ENCODE peak calls at places on chromosomes 16 and 17, in four cellular contexts. J is pancreas, W is WERI-Rb-1, Y is cardiac muscle cell. L is an unnamed sample.

GRCh38 chr17:1966274-1967086 is 58.7 kb downstream of the RTN4RL1 start:
- DNase-seq in Y (no peak), W (no peak), J (no peak), L (no peak)

GRCh38 chr16:84499638-84500037 is 4.8 kb downstream of the MEAK7 start:
- DNase-seq in W (no peak), Y (no peak), J (no peak), L (no peak)

GRCh38 chr16:15073101-15073500 is 17.2 kb upstream of the NTAN1 start:
- DNase-seq in Y (no peak), W (no peak), J (no peak), L (no peak)

GRCh38 chr16:82395212-82395611 is 225.2 kb upstream of the MPHOSPH6 start:
- DNase-seq in J (no peak), Y (no peak), W (no peak), L (no peak)

GRCh38 chr17:65356524-65356923 is 204.9 kb downstream of the AXIN2 start:
- DNase-seq in W (no peak), J (no peak), Y (no peak), L (no peak)

GRCh38 chr16:3873482-3874173 is 6.9 kb downstream of the CREBBP start:
- DNase-seq in W (no peak), Y (no peak), J (no peak), L (no peak)

GRCh38 chr17:17221329-17221728 is 15.2 kb upstream of the PLD6 start:
- DNase-seq in W (no peak), J (no peak), Y (no peak), L (no peak)

GRCh38 chr16:79492036-79492435 is 108.5 kb downstream of the MAF start:
- DNase-seq in W (no peak), Y (no peak), J (no peak), L (no peak)

GRCh38 chr16:77890075-77890474 is 101.7 kb downstream of the VAT1L start:
- DNase-seq in J (no peak), W (no peak), Y (no peak), L (no peak)

GRCh38 chr17:72504783-72505182 is 384.0 kb downstream of the SOX9 start:
- DNase-seq in Y (no peak), J (no peak), W (no peak), L (no peak)
- H3K27ac ChIP-seq in Y (no peak), J (no peak), W (no peak), L (no peak)

GRCh38 chr17:45022655-45023339 is 28.6 kb downstream of the DCAKD start:
- DNase-seq in Y (no peak), J (no peak), W (peak), L (no peak)
- TF ChIP-seq CTCF in Y (no peak), J (no peak), W (no peak), L (no peak)

GRCh38 chr17:41064301-41064700 is 1.4 kb downstream of the KRTAP2-4 start:
- DNase-seq in J (no peak), W (no peak), Y (no peak), L (no peak)
- H3K27ac ChIP-seq in J (no peak), W (no peak), Y (no peak), L (no peak)

GRCh38 chr16:28136751-28137434 is 73.4 kb upstream of the GSG1L start:
- DNase-seq in Y (no peak), W (no peak), J (no peak), L (no peak)

GRCh38 chr16:28146536-28146935 is 65.2 kb downstream of the XPO6 start:
- DNase-seq in Y (no peak), J (no peak), W (no peak), L (no peak)

GRCh38 chr16:28139530-28139929 is 72.2 kb downstream of the XPO6 start:
- DNase-seq in W (no peak), Y (no peak), J (no peak), L (no peak)

DNA sequence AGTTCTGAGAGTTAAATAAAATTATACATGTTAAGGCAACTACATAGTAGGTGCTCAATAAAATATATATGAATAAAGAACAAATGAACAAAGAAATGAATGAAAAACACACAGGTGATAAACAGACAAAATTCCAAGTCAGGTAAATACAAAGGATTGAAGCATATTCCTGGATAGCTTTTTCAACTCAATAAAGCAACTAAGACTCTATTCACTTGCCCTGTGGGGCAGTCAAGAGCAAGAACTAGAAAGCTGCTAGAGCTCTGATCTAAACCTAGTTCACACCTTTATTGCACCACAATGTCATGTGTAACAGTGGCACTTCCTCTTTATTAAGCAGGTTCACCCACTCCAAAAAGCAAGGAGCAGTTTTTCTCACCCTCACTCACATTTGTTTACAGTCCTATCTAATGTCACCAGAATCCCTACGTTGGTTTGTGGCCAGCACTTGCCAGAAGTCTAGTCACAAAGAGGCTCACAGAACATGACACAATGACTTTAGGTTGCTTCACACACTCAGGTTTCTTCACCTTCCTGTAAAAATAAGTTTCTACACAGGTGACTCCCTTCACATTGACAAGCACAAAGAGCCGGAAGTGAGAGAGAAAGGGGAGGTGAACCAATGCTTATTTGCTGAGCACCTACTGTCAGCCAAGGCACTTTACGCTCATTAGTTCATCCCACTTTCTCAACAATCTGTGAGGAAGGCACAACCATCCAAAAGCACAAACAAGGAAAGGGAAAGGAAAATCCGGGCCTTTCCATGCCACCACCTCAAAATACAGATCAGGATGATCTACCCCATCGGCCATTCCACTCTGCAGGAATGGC is 70.8 kb downstream of the XPO6 start:
- DNase-seq in Y (no peak), W (no peak), J (no peak), L (no peak)
- TF ChIP-seq CTCF in Y (no peak), W (no peak), J (no peak), L (no peak)

GRCh38 chr16:47884131-47884725 is 271.6 kb downstream of the ABCC12 start:
- DNase-seq in W (no peak), J (no peak), Y (no peak), L (no peak)
- H3K27ac ChIP-seq in W (no peak), J (no peak), Y (no peak), L (no peak)

GRCh38 chr17:77105706-77106105 is 35.1 kb upstream of the SEC14L1 start:
- DNase-seq in Y (no peak), J (no peak), W (no peak), L (no peak)

GRCh38 chr17:77107506-77108433 is 33.0 kb upstream of the SEC14L1 start:
- DNase-seq in W (no peak), J (no peak), Y (no peak), L (no peak)

GRCh38 chr17:77109159-77110005 is 31.4 kb upstream of the SEC14L1 start:
- DNase-seq in W (no peak), Y (no peak), J (no peak), L (no peak)

GRCh38 chr17:77110006-77110374 is 30.8 kb upstream of the SEC14L1 start:
- DNase-seq in W (no peak), J (no peak), Y (no peak), L (no peak)

DNA sequence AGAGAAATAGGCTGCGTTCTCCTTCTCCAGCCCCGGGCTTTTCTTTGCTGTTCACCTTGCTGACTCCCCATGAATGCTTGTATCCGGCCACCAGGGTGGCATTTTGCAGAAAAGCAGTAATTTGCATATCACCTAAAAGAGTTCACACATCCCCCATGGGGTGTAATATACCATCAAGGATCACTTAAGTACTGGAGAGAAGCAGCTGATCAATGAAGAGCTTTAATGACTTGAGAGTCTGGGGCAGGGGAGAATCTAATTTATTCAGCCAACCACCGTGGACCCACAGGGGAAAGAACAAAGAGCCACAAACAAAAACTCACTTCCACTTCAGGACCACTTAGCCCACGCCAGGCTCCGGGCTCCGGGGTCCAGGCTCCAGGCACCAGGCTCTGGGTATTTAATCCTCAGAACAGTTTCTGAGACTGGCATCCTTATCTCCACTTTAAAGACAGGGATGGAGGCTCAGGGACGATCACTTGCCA is 33.9 kb upstream of the SEC14L1 start:
- DNase-seq in W (no peak), J (no peak), Y (no peak), L (no peak)
- TF ChIP-seq CTCF in W (no peak), J (no peak), Y (no peak), L (no peak)

DNA sequence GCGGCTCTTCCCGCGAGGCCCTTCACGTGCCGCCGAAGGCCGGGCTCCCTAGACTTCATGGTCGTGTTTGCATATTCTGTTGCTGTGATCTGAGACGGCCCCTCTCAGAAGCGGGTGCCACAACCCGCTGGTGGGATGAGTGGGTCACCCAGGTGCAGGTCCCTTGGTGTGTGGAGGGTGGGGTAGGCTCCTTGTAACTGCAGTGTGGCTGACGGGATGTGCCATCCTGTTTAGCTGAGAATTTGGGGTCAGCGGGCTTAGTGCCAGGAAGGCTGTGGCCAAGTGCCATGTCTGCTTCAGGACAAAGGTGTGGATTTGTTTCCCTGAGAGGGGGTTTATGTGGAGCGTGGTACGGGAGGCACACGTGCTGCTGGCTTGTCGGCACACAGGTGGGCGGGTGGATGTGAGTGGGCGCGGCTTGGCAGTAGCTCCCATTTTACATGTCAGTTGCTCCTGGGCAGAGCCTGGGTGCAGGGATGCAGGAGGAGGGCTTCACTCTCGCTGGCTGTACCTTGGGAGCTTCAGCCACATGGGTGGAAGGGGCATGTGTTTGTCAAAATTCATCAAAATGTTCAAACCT is 9.2 kb upstream of the WFIKKN1 start:
- DNase-seq in Y (no peak), W (no peak), J (no peak), L (no peak)
- H3K27ac ChIP-seq in Y (no peak), W (no peak), J (no peak), L (no peak)

GRCh38 chr17:75904749-75905521 is at the start of gene MRPL38:
- DNase-seq in W (peak), Y (peak), J (peak), L (peak)
- TF ChIP-seq CTCF in W (peak), Y (peak), J (peak), L (peak)

L was measured in coronary artery.